ENCODE peak calls at places on chromosomes 7 and 10, in eight cellular contexts. One of them, this sample, is unnamed.

GRCh38 chr7:108249458-108249857 is 119.3 kb upstream of the LAMB4 start:
- DNase-seq in neural progenitor cell: no peak
- DNase-seq in cardiac muscle cell: no peak
- DNase-seq in A549: no peak
- DNase-seq in stomach: no peak
- DNase-seq in HCT116: no peak
- DNase-seq in caudate nucleus: no peak
- DNase-seq in PC-3: no peak
- DNase-seq in this sample: no peak

GRCh38 chr10:108374991-108375390 is 1210.5 kb upstream of the SORCS1 start:
- DNase-seq in cardiac muscle cell: no peak
- DNase-seq in caudate nucleus: no peak
- DNase-seq in A549: no peak
- DNase-seq in PC-3: no peak
- DNase-seq in stomach: no peak
- DNase-seq in HCT116: no peak
- DNase-seq in neural progenitor cell: no peak
- DNase-seq in this sample: no peak

GRCh38 chr7:43902542-43903054 is 3.8 kb downstream of the URGCP start:
- DNase-seq in A549: no peak
- DNase-seq in neural progenitor cell: no peak
- DNase-seq in PC-3: no peak
- DNase-seq in caudate nucleus: no peak
- DNase-seq in stomach: no peak
- DNase-seq in cardiac muscle cell: no peak
- DNase-seq in HCT116: no peak
- DNase-seq in this sample: no peak

GRCh38 chr7:34842782-34843181 is 184.8 kb downstream of the NPSR1 start:
- DNase-seq in caudate nucleus: peak
- DNase-seq in stomach: no peak
- DNase-seq in cardiac muscle cell: peak
- DNase-seq in neural progenitor cell: no peak
- DNase-seq in HCT116: no peak
- DNase-seq in A549: no peak
- DNase-seq in PC-3: no peak
- DNase-seq in this sample: no peak

GRCh38 chr7:43553999-43554398 is 28.9 kb upstream of the STK17A start:
- DNase-seq in cardiac muscle cell: peak
- DNase-seq in PC-3: no peak
- DNase-seq in neural progenitor cell: no peak
- DNase-seq in stomach: no peak
- DNase-seq in A549: no peak
- DNase-seq in HCT116: no peak
- DNase-seq in caudate nucleus: no peak
- DNase-seq in this sample: no peak

GRCh38 chr10:125953778-125954385 is 57.5 kb downstream of the FANK1 start:
- DNase-seq in stomach: no peak
- DNase-seq in neural progenitor cell: no peak
- DNase-seq in caudate nucleus: no peak
- DNase-seq in A549: no peak
- DNase-seq in PC-3: no peak
- DNase-seq in cardiac muscle cell: no peak
- DNase-seq in HCT116: no peak
- DNase-seq in this sample: no peak

GRCh38 chr10:47183726-47184084 is 116.3 kb upstream of the GDF10 start:
- DNase-seq in stomach: no peak
- DNase-seq in cardiac muscle cell: peak
- DNase-seq in A549: no peak
- DNase-seq in PC-3: no peak
- DNase-seq in neural progenitor cell: no peak
- DNase-seq in HCT116: no peak
- DNase-seq in caudate nucleus: no peak
- DNase-seq in this sample: no peak

GRCh38 chr7:12524794-12525386 is 45.6 kb upstream of the SCIN start:
- DNase-seq in neural progenitor cell: peak
- DNase-seq in PC-3: peak
- DNase-seq in HCT116: peak
- DNase-seq in caudate nucleus: no peak
- DNase-seq in stomach: no peak
- DNase-seq in cardiac muscle cell: peak
- DNase-seq in A549: peak
- DNase-seq in this sample: no peak

GRCh38 chr7:82605247-82605864 is 161.8 kb upstream of the CACNA2D1 start:
- DNase-seq in caudate nucleus: peak
- DNase-seq in A549: peak
- DNase-seq in HCT116: peak
- DNase-seq in neural progenitor cell: peak
- DNase-seq in cardiac muscle cell: peak
- DNase-seq in stomach: no peak
- DNase-seq in PC-3: peak
- DNase-seq in this sample: no peak

GRCh38 chr7:139232377-139232717 is 1.3 kb downstream of the UBN2 start:
- DNase-seq in PC-3: no peak
- DNase-seq in A549: peak
- DNase-seq in stomach: no peak
- DNase-seq in neural progenitor cell: no peak
- DNase-seq in HCT116: no peak
- DNase-seq in cardiac muscle cell: no peak
- DNase-seq in caudate nucleus: no peak
- DNase-seq in this sample: no peak

GRCh38 chr7:94445696-94446194 is 51.0 kb downstream of the COL1A2 start:
- DNase-seq in HCT116: no peak
- DNase-seq in caudate nucleus: no peak
- DNase-seq in stomach: no peak
- DNase-seq in neural progenitor cell: no peak
- DNase-seq in PC-3: no peak
- DNase-seq in cardiac muscle cell: no peak
- DNase-seq in A549: no peak
- DNase-seq in this sample: no peak

GRCh38 chr10:124091646-124092269 is 1.6 kb downstream of the CHST15 start:
- DNase-seq in A549: peak
- DNase-seq in HCT116: no peak
- DNase-seq in stomach: no peak
- DNase-seq in neural progenitor cell: peak
- DNase-seq in PC-3: no peak
- DNase-seq in caudate nucleus: peak
- DNase-seq in cardiac muscle cell: peak
- DNase-seq in this sample: peak

GRCh38 chr7:92276486-92276885 is 30.7 kb downstream of the ANKIB1 start:
- DNase-seq in A549: no peak
- DNase-seq in PC-3: no peak
- DNase-seq in caudate nucleus: no peak
- DNase-seq in HCT116: no peak
- DNase-seq in neural progenitor cell: no peak
- DNase-seq in cardiac muscle cell: no peak
- DNase-seq in stomach: no peak
- DNase-seq in this sample: no peak

GRCh38 chr10:1273372-1274097 is 217.3 kb downstream of the WDR37 start:
- DNase-seq in caudate nucleus: no peak
- DNase-seq in cardiac muscle cell: no peak
- DNase-seq in stomach: no peak
- DNase-seq in PC-3: no peak
- DNase-seq in A549: no peak
- DNase-seq in neural progenitor cell: no peak
- DNase-seq in HCT116: no peak
- DNase-seq in this sample: no peak

GRCh38 chr7:137977173-137977572 is 24.7 kb downstream of the CREB3L2 start:
- DNase-seq in PC-3: peak
- DNase-seq in stomach: no peak
- DNase-seq in neural progenitor cell: no peak
- DNase-seq in cardiac muscle cell: no peak
- DNase-seq in A549: no peak
- DNase-seq in caudate nucleus: no peak
- DNase-seq in HCT116: no peak
- DNase-seq in this sample: no peak

GRCh38 chr7:125423444-125424155 is 494.0 kb upstream of the POT1 start:
- DNase-seq in neural progenitor cell: no peak
- DNase-seq in stomach: no peak
- DNase-seq in PC-3: peak
- DNase-seq in cardiac muscle cell: peak
- DNase-seq in A549: no peak
- DNase-seq in caudate nucleus: no peak
- DNase-seq in HCT116: no peak
- DNase-seq in this sample: no peak

GRCh38 chr10:125206618-125207017 is 46.3 kb upstream of the CTBP2 start:
- DNase-seq in stomach: no peak
- DNase-seq in cardiac muscle cell: no peak
- DNase-seq in HCT116: no peak
- DNase-seq in neural progenitor cell: no peak
- DNase-seq in caudate nucleus: no peak
- DNase-seq in PC-3: no peak
- DNase-seq in A549: no peak
- DNase-seq in this sample: no peak

GRCh38 chr10:72800000-72800740 is 93.4 kb upstream of the OIT3 start:
- DNase-seq in stomach: no peak
- DNase-seq in cardiac muscle cell: peak
- DNase-seq in PC-3: peak
- DNase-seq in caudate nucleus: no peak
- DNase-seq in HCT116: no peak
- DNase-seq in A549: no peak
- DNase-seq in neural progenitor cell: no peak
- DNase-seq in this sample: no peak

GRCh38 chr7:23254051-23254681 is 7.6 kb downstream of the GPNMB start:
- DNase-seq in PC-3: no peak
- DNase-seq in HCT116: no peak
- DNase-seq in stomach: no peak
- DNase-seq in cardiac muscle cell: no peak
- DNase-seq in neural progenitor cell: no peak
- DNase-seq in A549: no peak
- DNase-seq in caudate nucleus: no peak
- DNase-seq in this sample: no peak

GRCh38 chr7:95596183-95597135 is at the start of gene PDK4:
- DNase-seq in caudate nucleus: peak
- DNase-seq in HCT116: peak
- DNase-seq in A549: peak
- DNase-seq in stomach: peak
- DNase-seq in neural progenitor cell: peak
- DNase-seq in PC-3: peak
- DNase-seq in cardiac muscle cell: peak
- DNase-seq in this sample: peak

GRCh38 chr10:89879121-89879520 is 177.7 kb downstream of the KIF20B start:
- DNase-seq in PC-3: no peak
- DNase-seq in caudate nucleus: no peak
- DNase-seq in stomach: no peak
- DNase-seq in HCT116: no peak
- DNase-seq in neural progenitor cell: no peak
- DNase-seq in A549: no peak
- DNase-seq in cardiac muscle cell: peak
- DNase-seq in this sample: no peak

GRCh38 chr10:49296382-49296781 is 2.6 kb upstream of the C10orf71 start:
- DNase-seq in HCT116: no peak
- DNase-seq in neural progenitor cell: no peak
- DNase-seq in stomach: no peak
- DNase-seq in PC-3: no peak
- DNase-seq in caudate nucleus: no peak
- DNase-seq in A549: no peak
- DNase-seq in cardiac muscle cell: no peak
- DNase-seq in this sample: peak
- H3K27ac ChIP-seq in HCT116: no peak
- H3K27ac ChIP-seq in neural progenitor cell: no peak
- H3K27ac ChIP-seq in stomach: no peak
- H3K27ac ChIP-seq in PC-3: no peak
- H3K27ac ChIP-seq in caudate nucleus: no peak
- H3K27ac ChIP-seq in A549: no peak
- H3K27ac ChIP-seq in cardiac muscle cell: no peak
- H3K27ac ChIP-seq in this sample: peak

GRCh38 chr7:47647213-47647985 is 65.5 kb upstream of the TNS3 start:
- DNase-seq in neural progenitor cell: no peak
- DNase-seq in caudate nucleus: no peak
- DNase-seq in HCT116: no peak
- DNase-seq in PC-3: no peak
- DNase-seq in cardiac muscle cell: no peak
- DNase-seq in A549: no peak
- DNase-seq in stomach: no peak
- DNase-seq in this sample: no peak
- H3K27ac ChIP-seq in neural progenitor cell: no peak
- H3K27ac ChIP-seq in caudate nucleus: no peak
- H3K27ac ChIP-seq in HCT116: no peak
- H3K27ac ChIP-seq in PC-3: no peak
- H3K27ac ChIP-seq in cardiac muscle cell: no peak
- H3K27ac ChIP-seq in A549: peak
- H3K27ac ChIP-seq in stomach: no peak
- H3K27ac ChIP-seq in this sample: no peak

GRCh38 chr10:86979296-86979818 is 11.1 kb downstream of the ADIRF start:
- DNase-seq in caudate nucleus: no peak
- DNase-seq in cardiac muscle cell: no peak
- DNase-seq in PC-3: no peak
- DNase-seq in neural progenitor cell: no peak
- DNase-seq in A549: no peak
- DNase-seq in stomach: no peak
- DNase-seq in HCT116: no peak
- DNase-seq in this sample: no peak
- H3K27ac ChIP-seq in caudate nucleus: no peak
- H3K27ac ChIP-seq in cardiac muscle cell: peak
- H3K27ac ChIP-seq in PC-3: no peak
- H3K27ac ChIP-seq in neural progenitor cell: no peak
- H3K27ac ChIP-seq in A549: no peak
- H3K27ac ChIP-seq in stomach: peak
- H3K27ac ChIP-seq in HCT116: no peak
- H3K27ac ChIP-seq in this sample: peak

GRCh38 chr10:6114758-6115410 is 26.1 kb downstream of the RBM17 start:
- DNase-seq in cardiac muscle cell: peak
- DNase-seq in PC-3: peak
- DNase-seq in A549: no peak
- DNase-seq in stomach: no peak
- DNase-seq in caudate nucleus: peak
- DNase-seq in neural progenitor cell: no peak
- DNase-seq in HCT116: no peak
- DNase-seq in this sample: peak

GRCh38 chr10:6116806-6117205 is 28.0 kb downstream of the RBM17 start:
- DNase-seq in A549: no peak
- DNase-seq in neural progenitor cell: no peak
- DNase-seq in PC-3: no peak
- DNase-seq in caudate nucleus: no peak
- DNase-seq in cardiac muscle cell: no peak
- DNase-seq in stomach: no peak
- DNase-seq in HCT116: no peak
- DNase-seq in this sample: no peak

GRCh38 chr10:6114299-6114698 is 25.5 kb downstream of the RBM17 start:
- DNase-seq in stomach: no peak
- DNase-seq in neural progenitor cell: no peak
- DNase-seq in A549: no peak
- DNase-seq in HCT116: no peak
- DNase-seq in PC-3: no peak
- DNase-seq in caudate nucleus: no peak
- DNase-seq in cardiac muscle cell: no peak
- DNase-seq in this sample: no peak

GRCh38 chr10:6115824-6116350 is 27.1 kb downstream of the RBM17 start:
- DNase-seq in neural progenitor cell: no peak
- DNase-seq in HCT116: no peak
- DNase-seq in caudate nucleus: no peak
- DNase-seq in PC-3: peak
- DNase-seq in stomach: no peak
- DNase-seq in A549: no peak
- DNase-seq in cardiac muscle cell: no peak
- DNase-seq in this sample: no peak

DNA sequence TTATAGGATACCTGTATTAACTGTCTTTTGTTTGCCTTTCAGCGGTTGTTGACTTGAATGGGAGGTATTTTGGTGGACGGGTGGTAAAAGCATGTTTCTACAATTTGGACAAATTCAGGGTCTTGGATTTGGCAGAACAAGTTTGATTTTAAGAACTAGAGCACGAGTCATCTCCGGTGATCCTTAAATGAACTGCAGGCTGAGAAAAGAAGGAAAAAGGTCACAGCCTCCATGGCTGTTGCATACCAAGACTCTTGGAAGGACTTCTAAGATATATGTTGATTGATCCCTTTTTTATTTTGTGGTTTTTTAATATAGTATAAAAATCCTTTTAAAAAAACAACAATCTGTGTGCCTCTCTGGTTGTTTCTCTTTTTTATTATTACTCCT is 26.6 kb downstream of the RBM17 start:
- DNase-seq in stomach: no peak
- DNase-seq in caudate nucleus: no peak
- DNase-seq in HCT116: no peak
- DNase-seq in neural progenitor cell: no peak
- DNase-seq in cardiac muscle cell: no peak
- DNase-seq in A549: no peak
- DNase-seq in PC-3: no peak
- DNase-seq in this sample: no peak
- H3K27ac ChIP-seq in stomach: no peak
- H3K27ac ChIP-seq in caudate nucleus: peak
- H3K27ac ChIP-seq in HCT116: no peak
- H3K27ac ChIP-seq in neural progenitor cell: no peak
- H3K27ac ChIP-seq in cardiac muscle cell: no peak
- H3K27ac ChIP-seq in A549: no peak
- H3K27ac ChIP-seq in PC-3: peak
- H3K27ac ChIP-seq in this sample: peak

This sample was measured in psoas muscle.